ENCODE peak calls at places on chromosomes 7 and 10, in nine cellular contexts. C, P, W, E, R, X, I, B and H are unnamed samples.

GRCh38 chr7:36910859-36911258 is 186.6 kb upstream of the AOAH start:
- DNase-seq in C (no peak), P (no peak), W (no peak), E (no peak), R (no peak), X (no peak), I (no peak), B (no peak), H (no peak)

GRCh38 chr10:120406380-120406779 is 50.6 kb upstream of the PLPP4 start:
- DNase-seq in C (no peak), P (no peak), W (no peak), E (no peak), R (no peak), X (no peak), I (no peak), B (no peak), H (no peak)

GRCh38 chr7:122544463-122544862 is 154.5 kb downstream of the RNF133 start:
- DNase-seq in C (no peak), P (no peak), W (no peak), E (no peak), R (no peak), X (no peak), I (no peak), B (no peak), H (no peak)

GRCh38 chr10:28284126-28284525 is 18.7 kb downstream of the MPP7 start:
- DNase-seq in C (no peak), P (no peak), W (no peak), E (no peak), R (no peak), X (no peak), I (no peak), B (no peak), H (no peak)

GRCh38 chr7:105975770-105976428 is 12.8 kb downstream of the CDHR3 start:
- DNase-seq in C (no peak), P (no peak), W (no peak), E (peak; percentile 31), R (peak; percentile 33), X (no peak), I (no peak), B (no peak), H (no peak)

GRCh38 chr7:79141252-79141651 is 312.2 kb downstream of the MAGI2 start:
- DNase-seq in C (no peak), P (no peak), W (no peak), E (no peak), R (no peak), X (no peak), I (no peak), B (no peak), H (no peak)

GRCh38 chr7:45240187-45240776 is 82.7 kb downstream of the RAMP3 start:
- DNase-seq in C (no peak), P (no peak), W (no peak), E (no peak), R (no peak), X (no peak), I (no peak), B (no peak), H (no peak)

GRCh38 chr10:101625821-101626412 is 37.8 kb downstream of the DPCD start:
- DNase-seq in C (no peak), P (no peak), W (no peak), E (peak; percentile 14), R (no peak), X (no peak), I (peak; percentile 74), B (no peak), H (no peak)

GRCh38 chr7:33979807-33980355 is 74.5 kb downstream of the BMPER start:
- DNase-seq in C (no peak), P (no peak), W (no peak), E (no peak), R (peak; percentile 92), X (peak; percentile 89), I (no peak), B (no peak), H (no peak)

GRCh38 chr7:147276783-147277370 is 1160.3 kb downstream of the CNTNAP2 start:
- DNase-seq in C (no peak), P (no peak), W (no peak), E (no peak), R (no peak), X (no peak), I (peak; percentile 15), B (no peak), H (no peak)

GRCh38 chr10:128286413-128287097 is 160.3 kb upstream of the MKI67 start:
- DNase-seq in C (no peak), P (no peak), W (no peak), E (no peak), R (no peak), X (no peak), I (no peak), B (no peak), H (no peak)

GRCh38 chr10:79286318-79286951 is 60.8 kb upstream of the PPIF start:
- DNase-seq in C (no peak), P (peak; percentile 75), W (peak; percentile 79), E (no peak), R (no peak), X (no peak), I (peak; percentile 0), B (peak; percentile 72), H (peak; percentile 62)

GRCh38 chr7:66859794-66860645 is 61.0 kb upstream of the TMEM248 start:
- DNase-seq in C (no peak), P (peak; percentile 5), W (no peak), E (no peak), R (no peak), X (no peak), I (peak; percentile 67), B (no peak), H (no peak)

GRCh38 chr10:11164806-11165590 is 147.3 kb downstream of the CELF2 start:
- DNase-seq in C (peak; percentile 46), P (no peak), W (peak; percentile 52), E (peak; percentile 86), R (peak; percentile 89), X (peak; percentile 60), I (peak; percentile 14), B (peak; percentile 39), H (no peak)

GRCh38 chr7:30923774-30924413 is 12.2 kb downstream of the AQP1 start:
- DNase-seq in C (no peak), P (no peak), W (peak; percentile 4), E (no peak), R (no peak), X (no peak), I (no peak), B (no peak), H (peak; percentile 31)

GRCh38 chr7:100726998-100727761 is 6.2 kb upstream of the ZAN start:
- DNase-seq in C (no peak), P (no peak), W (no peak), E (peak; percentile 69), R (peak; percentile 96), X (peak; percentile 70), I (no peak), B (no peak), H (no peak)

GRCh38 chr10:6958254-6958653 is 378.2 kb upstream of the PRKCQ start:
- DNase-seq in C (no peak), P (no peak), W (no peak), E (no peak), R (no peak), X (no peak), I (no peak), B (no peak), H (no peak)

GRCh38 chr7:147029935-147030334 is 913.3 kb downstream of the CNTNAP2 start:
- DNase-seq in C (no peak), P (no peak), W (no peak), E (no peak), R (no peak), X (no peak), I (no peak), B (no peak), H (no peak)

GRCh38 chr10:5583525-5584175 is 58.9 kb downstream of the CALML3 start:
- DNase-seq in C (no peak), P (no peak), W (peak; percentile 87), E (no peak), R (peak; percentile 60), X (no peak), I (peak; percentile 79), B (no peak), H (no peak)

GRCh38 chr10:61304751-61305150 is 148.4 kb downstream of the TMEM26 start:
- DNase-seq in C (no peak), P (no peak), W (no peak), E (no peak), R (peak; percentile 26), X (no peak), I (no peak), B (no peak), H (no peak)

GRCh38 chr7:156544919-156545715 is 95.5 kb upstream of the RNF32 start:
- DNase-seq in C (no peak), P (no peak), W (no peak), E (no peak), R (no peak), X (no peak), I (no peak), B (no peak), H (no peak)

GRCh38 chr7:69813637-69814240 is 215.5 kb downstream of the AUTS2 start:
- DNase-seq in C (no peak), P (no peak), W (no peak), E (no peak), R (no peak), X (no peak), I (no peak), B (no peak), H (no peak)

GRCh38 chr10:15244635-15245197 is 76.2 kb upstream of the NMT2 start:
- DNase-seq in C (no peak), P (no peak), W (no peak), E (no peak), R (no peak), X (no peak), I (no peak), B (no peak), H (no peak)